ENCODE peak calls at places on chromosome 5, in four cellular contexts. C is IMR-90, V is K562, X is endothelial cell of umbilical vein. D is an unnamed sample. For H3K4me1, H3K9me3 and H3K9me1, the result is how much of the 10 kb centered on the place peaks cover.

GRCh38 chr5:112848116-112848811 is 12.8 kb upstream of the SRP19 start:
- DNase-seq in C (peak), V (peak), X (peak), D (peak)

GRCh38 chr5:109045710-109046109 is 298.0 kb downstream of the FER start:
- DNase-seq in C (peak), V (no peak), X (no peak), D (no peak)

GRCh38 chr5:180238631-180239030 is 29.6 kb upstream of the RASGEF1C start:
- DNase-seq in C (no peak), V (no peak), X (no peak), D (no peak)

GRCh38 chr5:112381521-112381920 is 37.6 kb downstream of the EPB41L4A start:
- DNase-seq in C (no peak), V (no peak), X (no peak), D (no peak)

GRCh38 chr5:75571547-75571946 is 39.7 kb upstream of the ANKDD1B start:
- DNase-seq in C (no peak), V (no peak), X (no peak), D (no peak)

GRCh38 chr5:77138981-77139380 is 51.9 kb upstream of the ZBED3 start:
- DNase-seq in C (peak), V (peak), X (no peak), D (no peak)

GRCh38 chr5:76544268-76544926 is 78.8 kb downstream of the F2RL2 start:
- DNase-seq in C (peak), V (peak), X (no peak), D (no peak)

GRCh38 chr5:55865831-55866230 is 14.7 kb downstream of the IL31RA start:
- DNase-seq in C (peak), V (no peak), X (peak), D (no peak)

GRCh38 chr5:147961208-147961749 is 54.9 kb upstream of the C5orf46 start:
- DNase-seq in C (no peak), V (no peak), X (no peak), D (no peak)

GRCh38 chr5:115831163-115831768 is 10.1 kb downstream of the ATG12 start:
- DNase-seq in C (peak), V (peak), X (peak), D (no peak)

GRCh38 chr5:77987331-77987730 is 211.2 kb upstream of the TBCA start:
- DNase-seq in C (no peak), V (no peak), X (no peak), D (no peak)

GRCh38 chr5:56327810-56328209 is 94.7 kb upstream of the ANKRD55 start:
- DNase-seq in C (no peak), V (no peak), X (peak), D (no peak)

GRCh38 chr5:58411372-58411771 is 48.5 kb downstream of the PLK2 start:
- DNase-seq in C (peak), V (no peak), X (peak), D (no peak)

GRCh38 chr5:10046681-10047080 is 203.0 kb downstream of the ATPSCKMT start:
- DNase-seq in C (no peak), V (no peak), X (no peak), D (no peak)

GRCh38 chr5:80216753-80217596 is 38.9 kb downstream of the SERINC5 start:
- DNase-seq in C (no peak), V (no peak), X (no peak), D (no peak)

GRCh38 chr5:113922343-113922742 is 408.8 kb downstream of the YTHDC2 start:
- DNase-seq in C (no peak), V (no peak), X (no peak), D (no peak)

GRCh38 chr5:78972654-78973428 is 12.3 kb downstream of the ARSB start:
- DNase-seq in C (peak), V (no peak), X (peak), D (no peak)

GRCh38 chr5:36373527-36374086 is 71.9 kb upstream of the RANBP3L start:
- DNase-seq in C (peak), V (peak), X (no peak), D (peak)

GRCh38 chr5:111143910-111144309 is 51.8 kb downstream of the WDR36 start:
- DNase-seq in C (peak), V (no peak), X (no peak), D (peak)

GRCh38 chr5:62354028-62354874 is 48.2 kb downstream of the KIF2A start:
- DNase-seq in C (peak), V (peak), X (peak), D (no peak)

GRCh38 chr5:38286038-38286437 is 27.7 kb downstream of the EGFLAM start:
- DNase-seq in C (no peak), V (no peak), X (no peak), D (no peak)

GRCh38 chr5:98769256-98770157 is 4.0 kb upstream of the RGMB start:
- DNase-seq in C (peak), V (no peak), X (peak), D (no peak)

GRCh38 chr5:180090098-180090768 is 18.7 kb upstream of the RNF130 start:
- DNase-seq in C (peak), V (peak), X (peak), D (no peak)

GRCh38 chr5:34499001-34499734 is 157.0 kb upstream of the RAI14 start:
- DNase-seq in C (peak), V (no peak), X (peak), D (no peak)

GRCh38 chr5:170200876-170201275 is 31.9 kb upstream of the C5orf58 start:
- DNase-seq in C (no peak), V (no peak), X (no peak), D (no peak)

GRCh38 chr5:154813736-154814135 is 36.7 kb downstream of the FAXDC2 start:
- DNase-seq in C (no peak), V (no peak), X (no peak), D (no peak)

GRCh38 chr5:110441035-110441434 is 285.4 kb downstream of the TMEM232 start:
- DNase-seq in C (peak), V (no peak), X (no peak), D (peak)

GRCh38 chr5:69498384-69498783 is 5.8 kb downstream of the OCLN start:
- DNase-seq in C (no peak), V (no peak), X (no peak), D (no peak)

GRCh38 chr5:109655841-109656240 is 33.9 kb upstream of the MAN2A1 start:
- DNase-seq in C (no peak), V (no peak), X (no peak), D (no peak)

GRCh38 chr5:74386571-74387334 is 253.8 kb downstream of the ENC1 start:
- DNase-seq in C (peak), V (no peak), X (no peak), D (peak)

GRCh38 chr5:96381526-96381925 is 51.5 kb downstream of the PCSK1 start:
- DNase-seq in C (no peak), V (peak), X (no peak), D (no peak)

GRCh38 chr5:150073086-150073625 is 13.2 kb downstream of the CSF1R start:
- DNase-seq in C (no peak), V (no peak), X (no peak), D (no peak)

GRCh38 chr5:107669543-107670027 is 1.2 kb downstream of the EFNA5 start:
- DNase-seq in C (peak), V (no peak), X (peak), D (no peak)

GRCh38 chr5:42930934-42931333 is 109.2 kb downstream of the ANXA2R start:
- DNase-seq in C (peak), V (no peak), X (no peak), D (no peak)

GRCh38 chr5:157740211-157740610 is 3.3 kb upstream of the LSM11 start:
- DNase-seq in C (no peak), V (peak), X (no peak), D (no peak)

GRCh38 chr5:122951658-122952057 is 84.9 kb downstream of the PPIC start:
- DNase-seq in C (peak), V (no peak), X (no peak), D (no peak)

GRCh38 chr5:179112469-179113142 is 52.4 kb downstream of the ZNF354C start:
- DNase-seq in C (no peak), V (no peak), X (no peak), D (no peak)

GRCh38 chr5:142810081-142810480 is 39.9 kb downstream of the ARHGAP26 start:
- DNase-seq in C (peak), V (no peak), X (peak), D (no peak)
- H3K4me1 ChIP-seq in C (under half), V (under half), X (under half), D (under half)

DNA sequence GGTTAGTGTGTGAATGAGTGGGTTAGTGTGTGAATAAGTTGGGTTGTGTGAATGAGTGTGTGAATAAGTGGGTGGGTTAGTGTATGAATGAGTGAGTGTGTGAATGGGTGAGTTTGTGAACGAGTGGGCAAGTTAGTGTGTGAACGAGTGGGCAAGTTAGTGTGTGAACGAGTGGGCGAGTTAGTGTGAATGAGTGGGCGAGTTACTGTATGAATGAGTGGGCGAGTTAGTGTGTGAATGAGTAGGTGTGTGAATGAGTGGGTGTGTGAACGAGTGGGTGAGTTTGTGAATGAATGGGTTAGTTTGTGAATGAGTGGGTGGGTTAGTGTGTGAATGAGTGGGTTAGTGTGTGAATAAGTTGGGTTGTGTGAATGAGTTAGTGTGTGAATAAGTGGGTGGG is 34.7 kb downstream of the NKD2 start:
- DNase-seq in C (no peak), V (no peak), X (no peak), D (no peak)
- H3K9me3 ChIP-seq in C (under half), V (under half), X (under half), D (under half)

GRCh38 chr5:20098695-20099094 is 110.7 kb upstream of the CDH18 start:
- DNase-seq in C (no peak), V (no peak), X (no peak), D (no peak)

GRCh38 chr5:20105915-20106314 is 117.9 kb upstream of the CDH18 start:
- DNase-seq in C (no peak), V (no peak), X (no peak), D (no peak)

DNA sequence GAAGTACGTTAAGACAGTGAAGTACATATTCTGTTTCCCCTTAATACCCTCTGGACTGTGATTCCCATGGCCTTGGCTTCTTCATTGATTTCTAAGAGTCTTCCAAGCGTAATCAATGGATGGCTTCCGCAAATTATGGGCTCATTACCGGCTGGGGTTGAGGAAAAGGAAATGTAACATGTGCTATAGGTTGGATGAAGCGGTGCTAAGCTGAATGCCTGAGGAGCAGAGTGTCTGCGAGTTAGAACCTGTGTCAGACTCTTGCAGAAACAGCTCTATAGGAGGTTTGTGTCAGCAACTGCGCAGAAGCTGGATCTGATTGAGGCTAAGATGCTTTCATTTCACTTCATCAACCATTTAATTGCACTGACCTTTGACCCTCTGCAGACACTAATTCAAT is 114.3 kb upstream of the CDH18 start:
- DNase-seq in C (no peak), V (no peak), X (no peak), D (no peak)
- H3K9me1 ChIP-seq in C (under half), V (under half), X (under half), D (under half)

DNA sequence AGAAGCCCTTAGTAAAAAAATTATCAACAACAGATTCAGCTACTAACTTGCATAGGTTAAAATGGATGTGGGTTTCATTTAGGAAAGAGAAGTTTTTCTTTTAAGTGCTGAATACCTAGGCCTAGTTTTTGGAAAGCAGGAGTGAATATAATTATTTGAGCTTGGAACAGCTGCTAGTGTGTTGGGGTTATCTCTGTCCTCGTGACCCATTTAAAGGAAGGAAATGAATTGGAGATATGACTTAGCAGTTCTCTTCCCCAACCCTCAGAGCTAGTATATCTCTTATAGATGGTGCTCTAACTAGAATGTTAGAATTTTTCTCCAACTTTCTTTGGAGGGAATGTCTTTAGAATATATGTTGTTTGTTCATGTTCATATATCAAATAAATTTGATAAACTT is 38.6 kb downstream of the ZNF366 start:
- DNase-seq in C (no peak), V (peak), X (peak), D (no peak)
- H3K4me1 ChIP-seq in C (under half), V (under half), X (under half), D (half or more)

D was measured in keratinocyte.